ENCODE peak calls at places on chromosomes 5 and 9, in ten cellular contexts. J is spleen, C is adrenal gland, Q is hepatocyte, P is PC-3, N is psoas muscle, A is prostate gland, F is ascending aorta, B is Panc1, K is SK-N-SH. S is an unnamed sample.

GRCh38 chr9:106921341-106921899 is 58.5 kb downstream of the ZNF462 start:
- DNase-seq in J (no peak), C (peak), Q (peak), P (no peak), N (no peak), A (no peak), F (no peak), B (no peak), K (peak), S (no peak)

GRCh38 chr9:71819115-71819739 is 50.9 kb upstream of the CEMIP2 start:
- DNase-seq in J (no peak), C (peak), Q (peak), P (peak), N (no peak), A (peak), F (no peak), B (no peak), K (peak), S (peak)

GRCh38 chr9:135282001-135282731 is 194.7 kb downstream of the OLFM1 start:
- DNase-seq in J (no peak), C (peak), Q (peak), P (peak), N (peak), A (peak), F (no peak), B (no peak), K (peak), S (peak)

GRCh38 chr5:123422433-123423277 is 548 bp downstream of the CEP120 start:
- DNase-seq in J (no peak), C (peak), Q (peak), P (peak), N (no peak), A (peak), F (no peak), B (peak), K (no peak), S (peak)

GRCh38 chr5:137837741-137838389 is 29.8 kb upstream of the MYOT start:
- DNase-seq in J (no peak), C (no peak), Q (no peak), P (no peak), N (no peak), A (no peak), F (no peak), B (no peak), K (no peak), S (no peak)

GRCh38 chr5:154278172-154278571 is 87.6 kb downstream of the GALNT10 start:
- DNase-seq in J (no peak), C (no peak), Q (no peak), P (no peak), N (no peak), A (no peak), F (no peak), B (no peak), K (no peak), S (no peak)

GRCh38 chr5:36242534-36243144 is 914 bp upstream of the NADK2 start:
- DNase-seq in J (peak), C (peak), Q (peak), P (no peak), N (no peak), A (no peak), F (no peak), B (no peak), K (peak), S (no peak)

GRCh38 chr9:37897665-37898064 is 6.3 kb downstream of the SLC25A51 start:
- DNase-seq in J (no peak), C (no peak), Q (no peak), P (no peak), N (no peak), A (no peak), F (no peak), B (no peak), K (no peak), S (no peak)

GRCh38 chr9:9747787-9748186 is 865.0 kb downstream of the PTPRD start:
- DNase-seq in J (no peak), C (no peak), Q (no peak), P (peak), N (no peak), A (no peak), F (no peak), B (no peak), K (no peak), S (no peak)

GRCh38 chr9:105993051-105993854 is 298.9 kb downstream of the TMEM38B start:
- DNase-seq in J (no peak), C (no peak), Q (no peak), P (no peak), N (no peak), A (no peak), F (no peak), B (no peak), K (no peak), S (no peak)

GRCh38 chr9:114501786-114502682 is 3.2 kb downstream of the WHRN start:
- DNase-seq in J (no peak), C (peak), Q (peak), P (peak), N (no peak), A (peak), F (no peak), B (no peak), K (no peak), S (peak)

GRCh38 chr5:438481-438981 is 4.4 kb upstream of the EXOC3 start:
- DNase-seq in J (peak), C (peak), Q (no peak), P (no peak), N (peak), A (no peak), F (no peak), B (no peak), K (no peak), S (no peak)

GRCh38 chr5:121573844-121574243 is 277.8 kb upstream of the FTMT start:
- DNase-seq in J (no peak), C (no peak), Q (no peak), P (no peak), N (no peak), A (no peak), F (no peak), B (no peak), K (no peak), S (no peak)

GRCh38 chr9:87635656-87636501 is 90.0 kb upstream of the CTSL start:
- DNase-seq in J (no peak), C (no peak), Q (no peak), P (no peak), N (no peak), A (no peak), F (no peak), B (no peak), K (no peak), S (no peak)

GRCh38 chr9:127277099-127277498 is 12.5 kb downstream of the GARNL3 start:
- DNase-seq in J (no peak), C (no peak), Q (no peak), P (no peak), N (no peak), A (no peak), F (no peak), B (no peak), K (no peak), S (no peak)

GRCh38 chr9:87742813-87743428 is 17.0 kb downstream of the CTSL start:
- DNase-seq in J (no peak), C (no peak), Q (no peak), P (no peak), N (no peak), A (no peak), F (no peak), B (no peak), K (no peak), S (peak)

GRCh38 chr9:136521541-136521940 is 24.3 kb downstream of the NOTCH1 start:
- DNase-seq in J (peak), C (no peak), Q (peak), P (no peak), N (peak), A (no peak), F (peak), B (no peak), K (no peak), S (no peak)

GRCh38 chr5:125634242-125634835 is 788.9 kb upstream of the GRAMD2B start:
- DNase-seq in J (no peak), C (no peak), Q (no peak), P (peak), N (no peak), A (no peak), F (no peak), B (no peak), K (no peak), S (no peak)

GRCh38 chr5:154260224-154260859 is 69.8 kb downstream of the GALNT10 start:
- DNase-seq in J (no peak), C (no peak), Q (no peak), P (no peak), N (no peak), A (no peak), F (no peak), B (no peak), K (no peak), S (no peak)

GRCh38 chr5:111641533-111642230 is 115.3 kb downstream of the NREP start:
- DNase-seq in J (no peak), C (no peak), Q (peak), P (peak), N (no peak), A (no peak), F (no peak), B (no peak), K (no peak), S (peak)

GRCh38 chr9:21995652-21996275 is 1.2 kb downstream of the CDKN2B-AS1 start:
- DNase-seq in J (peak), C (peak), Q (peak), P (peak), N (peak), A (no peak), F (no peak), B (no peak), K (peak), S (no peak)

GRCh38 chr9:21994996-21995651 is 533 bp downstream of the CDKN2B-AS1 start:
- DNase-seq in J (peak), C (peak), Q (peak), P (peak), N (peak), A (peak), F (no peak), B (no peak), K (peak), S (peak)

GRCh38 chr9:21994526-21994995 is at the start of gene CDKN2B-AS1:
- DNase-seq in J (peak), C (peak), Q (peak), P (peak), N (peak), A (no peak), F (no peak), B (no peak), K (peak), S (peak)

GRCh38 chr9:21993007-21993406 is 1.2 kb downstream of the CDKN2A start:
- DNase-seq in J (no peak), C (no peak), Q (no peak), P (no peak), N (no peak), A (no peak), F (no peak), B (no peak), K (no peak), S (no peak)

DNA sequence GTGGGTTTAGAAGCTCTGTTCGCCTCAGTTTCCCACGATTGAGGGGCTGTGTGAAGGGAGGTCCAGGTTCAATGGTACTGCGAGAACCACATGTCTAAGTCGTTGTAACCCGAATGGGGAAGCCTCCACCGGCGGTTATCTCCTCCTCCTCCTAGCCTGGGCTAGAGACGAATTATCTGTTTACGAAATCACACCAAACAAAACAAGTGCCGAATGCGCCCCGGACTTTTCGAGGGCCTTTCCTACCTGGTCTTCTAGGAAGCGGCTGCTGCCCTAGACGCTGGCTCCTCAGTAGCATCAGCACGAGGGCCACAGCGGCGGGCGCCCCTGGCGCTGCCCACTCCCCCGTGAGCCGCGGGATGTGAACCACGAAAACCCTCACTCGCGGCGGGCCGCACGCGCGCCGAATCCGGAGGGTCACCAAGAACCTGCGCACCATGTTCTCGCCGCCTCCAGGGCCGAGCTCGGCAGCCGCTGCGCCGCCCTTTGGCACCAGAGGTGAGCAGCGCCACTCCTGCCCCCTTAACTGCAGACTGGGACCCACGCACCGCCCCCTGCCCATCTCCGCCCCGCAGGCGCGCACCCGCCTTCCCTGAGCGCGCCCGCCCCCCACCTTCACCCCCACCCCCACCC is at the start of gene CDKN2A:
- DNase-seq in J (peak), C (no peak), Q (peak), P (peak), N (peak), A (no peak), F (no peak), B (no peak), K (peak), S (no peak)
- TF ChIP-seq CTCF in J (no peak), C (no peak), Q (no peak), P (no peak), N (no peak), A (no peak), F (no peak), B (no peak), K (no peak), S (no peak)

DNA sequence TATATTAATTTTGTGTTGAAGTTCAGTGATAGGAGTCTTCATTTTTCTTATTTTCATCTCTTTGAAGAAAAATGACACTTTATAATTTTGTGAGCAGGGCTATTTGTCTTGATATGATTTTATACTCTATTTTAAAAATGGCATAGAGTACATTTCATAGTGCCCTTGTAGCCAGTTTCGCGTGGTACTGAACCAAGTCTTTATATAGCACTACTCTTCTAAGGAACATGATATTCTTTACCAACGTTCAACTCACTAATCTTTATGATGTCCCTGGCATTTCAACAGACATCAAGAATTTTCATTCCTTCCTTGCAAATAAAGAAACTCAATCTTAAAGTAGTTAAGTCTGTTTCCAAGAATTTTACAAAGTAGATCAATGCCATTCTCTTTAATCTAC is 41.5 kb upstream of the HOMER1 start:
- DNase-seq in J (no peak), C (no peak), Q (no peak), P (no peak), N (no peak), A (no peak), F (no peak), B (no peak), K (no peak), S (no peak)
- H3K27ac ChIP-seq in J (no peak), C (no peak), Q (no peak), P (no peak), N (peak), A (no peak), F (no peak), B (no peak), K (no peak), S (no peak)

DNA sequence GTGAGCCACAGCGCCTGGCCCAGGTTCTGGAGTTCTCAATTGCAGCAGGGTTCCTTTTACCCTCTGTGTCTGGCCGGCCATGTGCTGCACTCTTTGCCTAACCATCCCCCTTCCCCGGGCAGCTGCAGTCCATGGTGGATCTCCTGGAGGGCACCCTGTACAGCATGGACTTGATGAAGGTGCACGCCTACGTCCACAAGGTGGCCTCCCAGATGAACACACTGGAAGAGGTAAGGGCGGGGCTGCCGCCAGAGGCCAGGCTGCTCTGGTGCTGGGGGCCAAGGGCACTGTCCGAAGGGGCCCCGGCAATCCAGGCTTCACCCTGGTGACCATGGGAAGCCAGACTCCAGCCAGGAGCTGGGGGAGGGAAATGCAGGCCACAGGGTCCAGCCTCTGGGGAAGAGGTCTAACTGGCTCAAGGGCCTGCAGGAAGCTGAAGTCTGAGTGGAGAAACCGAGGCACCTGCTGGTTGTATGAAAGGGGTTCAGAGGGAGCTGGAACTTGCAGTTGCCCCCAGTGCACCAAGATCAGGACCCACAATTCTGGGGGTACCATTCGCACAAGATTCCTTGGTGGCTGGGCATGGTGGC is 18.1 kb downstream of the OLFML2A start:
- DNase-seq in J (no peak), C (no peak), Q (peak), P (peak), N (peak), A (no peak), F (no peak), B (no peak), K (no peak), S (no peak)
- TF ChIP-seq CTCF in J (no peak), C (no peak), Q (peak), P (peak), N (peak), A (no peak), F (no peak), B (no peak), K (no peak), S (no peak)

DNA sequence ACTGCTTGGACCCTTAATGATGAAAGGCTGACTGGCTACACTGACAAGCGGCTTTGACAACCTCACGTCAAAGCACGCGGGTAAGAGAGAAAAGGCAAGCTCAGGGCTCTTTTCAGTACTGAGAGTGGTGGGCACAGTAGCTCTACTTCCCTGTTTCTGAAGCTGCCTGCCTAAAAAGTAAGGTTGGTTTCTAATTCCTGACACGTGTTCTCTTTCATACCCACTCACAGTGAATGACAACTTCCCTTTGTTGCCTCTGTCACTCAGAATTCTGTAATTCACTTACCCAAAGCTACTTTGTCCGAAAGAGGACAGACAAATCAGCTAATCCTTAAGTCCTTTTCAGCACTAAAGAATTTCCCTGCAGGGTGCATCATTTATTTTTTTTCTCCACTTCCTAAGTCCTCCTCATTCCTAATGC is 221.2 kb downstream of the TSSK1B start:
- DNase-seq in J (no peak), C (no peak), Q (no peak), P (no peak), N (no peak), A (no peak), F (no peak), B (no peak), K (no peak), S (no peak)
- H3K27ac ChIP-seq in J (no peak), C (no peak), Q (no peak), P (no peak), N (no peak), A (no peak), F (no peak), B (no peak), K (no peak), S (no peak)

GRCh38 chr9:134162212-134162775 is 2.1 kb downstream of the RNU6ATAC start:
- DNase-seq in J (no peak), C (no peak), Q (no peak), P (no peak), N (no peak), A (no peak), F (no peak), B (no peak), K (no peak), S (no peak)

GRCh38 chr9:134161647-134162046 is 2.7 kb downstream of the RNU6ATAC start:
- DNase-seq in J (no peak), C (no peak), Q (no peak), P (no peak), N (no peak), A (no peak), F (no peak), B (no peak), K (no peak), S (no peak)

GRCh38 chr9:134164879-134165278 is 515 bp upstream of the RNU6ATAC start:
- DNase-seq in J (no peak), C (no peak), Q (no peak), P (no peak), N (no peak), A (no peak), F (no peak), B (no peak), K (no peak), S (no peak)

GRCh38 chr9:134162926-134163373 is 1.4 kb downstream of the RNU6ATAC start:
- DNase-seq in J (no peak), C (no peak), Q (no peak), P (no peak), N (no peak), A (no peak), F (no peak), B (no peak), K (no peak), S (no peak)

GRCh38 chr9:134163374-134164196 is 779 bp downstream of the RNU6ATAC start:
- DNase-seq in J (peak), C (peak), Q (peak), P (peak), N (peak), A (peak), F (no peak), B (no peak), K (peak), S (no peak)
- TF ChIP-seq CTCF in J (peak), C (peak), Q (no peak), P (no peak), N (peak), A (peak), F (peak), B (no peak), K (no peak), S (no peak)

DNA sequence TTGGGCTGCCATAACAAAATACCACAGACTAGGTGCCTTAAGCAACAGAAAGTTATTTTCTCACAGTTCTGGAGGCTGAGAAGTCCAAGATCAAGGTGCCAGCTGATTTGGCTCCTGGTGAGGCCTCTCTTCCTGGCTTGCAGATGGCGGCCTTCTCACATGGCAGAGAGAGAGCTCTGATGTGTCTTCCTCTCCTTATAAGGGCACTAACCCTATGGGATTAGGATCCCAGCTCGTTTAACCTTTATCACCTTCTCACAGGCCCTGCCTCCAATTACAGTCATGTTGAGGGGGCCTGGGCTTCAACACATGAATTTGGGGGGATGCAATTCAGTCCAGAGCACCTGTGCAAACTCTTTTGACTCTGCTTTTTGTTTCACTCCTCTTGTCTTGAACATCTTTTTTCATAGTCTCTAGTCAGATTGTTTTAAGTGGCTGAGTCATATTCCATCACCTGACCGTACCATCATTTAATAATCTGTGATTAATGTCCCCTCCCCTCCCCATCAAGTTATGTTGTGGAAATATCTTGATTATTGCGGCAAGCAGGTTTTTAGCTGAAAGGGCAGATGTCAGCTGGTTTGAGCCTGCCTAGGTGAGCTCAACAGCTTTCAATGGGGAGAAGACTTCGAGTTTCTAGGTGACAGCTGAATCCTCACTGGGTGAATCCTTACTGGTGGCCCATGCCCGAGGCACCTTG is 61.8 kb downstream of the NDFIP1 start:
- DNase-seq in J (no peak), C (no peak), Q (no peak), P (no peak), N (no peak), A (no peak), F (no peak), B (no peak), K (no peak), S (peak)
- H3K27ac ChIP-seq in J (no peak), C (no peak), Q (no peak), P (no peak), N (no peak), A (no peak), F (no peak), B (no peak), K (peak), S (no peak)

DNA sequence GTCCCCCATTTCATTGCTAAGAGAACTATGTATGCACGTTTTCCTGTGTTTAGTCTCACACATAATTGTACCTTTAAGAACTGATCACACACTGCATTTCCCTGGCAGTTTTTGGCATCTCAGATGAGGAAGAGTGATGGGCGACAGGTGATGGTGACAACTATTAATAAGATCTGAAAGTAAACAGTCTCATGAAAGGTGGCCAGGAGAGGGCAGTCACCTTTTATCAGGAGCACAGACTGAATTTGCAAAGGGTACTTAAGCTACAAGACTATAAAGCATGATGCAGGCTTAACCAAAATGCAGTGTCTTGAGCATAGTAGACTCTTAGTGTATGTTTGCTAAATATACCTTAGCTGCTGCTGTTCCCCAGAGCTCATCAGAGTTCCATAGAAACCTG is 91.5 kb downstream of the GHR start:
- DNase-seq in J (no peak), C (peak), Q (no peak), P (peak), N (no peak), A (no peak), F (no peak), B (no peak), K (no peak), S (no peak)
- TF ChIP-seq CTCF in J (no peak), C (no peak), Q (peak), P (peak), N (peak), A (no peak), F (no peak), B (peak), K (no peak), S (no peak)